ENCODE peak calls at places on chromosomes 6 and 20, in four cellular contexts. Z is stomach, F is HepG2, G is H1. H is an unnamed sample.

GRCh38 chr20:32040142-32040953 is 11.7 kb upstream of the HCK start:
- DNase-seq in G (no peak), F (no peak), Z (no peak), H (no peak)

GRCh38 chr6:78436335-78436734 is 431.0 kb upstream of the IRAK1BP1 start:
- DNase-seq in Z (no peak), G (no peak), F (peak; percentile 1), H (no peak)

GRCh38 chr6:35280903-35281302 is 16.7 kb upstream of the DEF6 start:
- DNase-seq in F (no peak), G (no peak), Z (no peak), H (no peak)

GRCh38 chr6:149489967-149490366 is 5.2 kb upstream of the ZC3H12D start:
- DNase-seq in Z (no peak), G (no peak), F (no peak), H (no peak)

GRCh38 chr6:21003780-21004541 is 469.7 kb downstream of the CDKAL1 start:
- DNase-seq in G (no peak), F (peak; percentile 99), Z (no peak), H (no peak)

GRCh38 chr6:40378071-40378724 is 209.0 kb downstream of the LRFN2 start:
- DNase-seq in F (no peak), G (no peak), Z (no peak), H (no peak)

GRCh38 chr6:108106261-108106660 is 31.7 kb upstream of the OSTM1 start:
- DNase-seq in F (no peak), Z (no peak), G (no peak), H (no peak)

GRCh38 chr6:12602951-12603710 is 113.4 kb upstream of the PHACTR1 start:
- DNase-seq in G (no peak), F (peak; percentile 43), Z (peak; percentile 34), H (no peak)

GRCh38 chr20:19370076-19371075 is 157.9 kb downstream of the SLC24A3 start:
- DNase-seq in Z (no peak), F (no peak), G (no peak), H (no peak)

GRCh38 chr6:143806282-143807102 is 36.6 kb upstream of the LTV1 start:
- DNase-seq in G (no peak), F (no peak), Z (no peak), H (no peak)

GRCh38 chr6:163260111-163260895 is 154.2 kb upstream of the QKI start:
- DNase-seq in F (no peak), G (peak; percentile 77), Z (no peak), H (no peak)

GRCh38 chr6:153956807-153957206 is 82.2 kb upstream of the OPRM1 start:
- DNase-seq in Z (no peak), G (no peak), F (no peak), H (no peak)

GRCh38 chr6:149317656-149318571 is at the start of gene TAB2:
- DNase-seq in Z (peak; percentile 39), F (no peak), G (no peak), H (peak; percentile 30)

DNA sequence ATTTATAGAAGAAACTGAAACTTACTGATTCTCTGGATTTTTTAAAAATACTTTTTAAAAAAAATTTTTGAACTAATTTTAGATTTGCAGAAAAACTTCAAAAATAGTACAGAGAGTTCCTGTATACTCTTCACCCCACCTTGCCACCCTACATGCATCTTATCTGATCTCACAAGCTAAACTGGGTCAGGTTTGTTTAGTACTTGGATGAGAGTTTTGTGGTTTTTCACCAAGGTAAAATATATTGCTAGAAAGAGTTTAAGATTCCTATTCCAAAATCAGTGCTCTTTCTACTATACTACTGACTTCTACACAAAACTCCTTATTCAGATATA is 350.8 kb upstream of the RUNX2 start:
- DNase-seq in F (no peak), Z (no peak), G (no peak), H (no peak)
- H3K4me1 ChIP-seq in F (no peaks in the 10 kb centered on the region), Z (no peaks in the 10 kb centered on the region), G (no peaks in the 10 kb centered on the region), H (no peaks in the 10 kb centered on the region)

DNA sequence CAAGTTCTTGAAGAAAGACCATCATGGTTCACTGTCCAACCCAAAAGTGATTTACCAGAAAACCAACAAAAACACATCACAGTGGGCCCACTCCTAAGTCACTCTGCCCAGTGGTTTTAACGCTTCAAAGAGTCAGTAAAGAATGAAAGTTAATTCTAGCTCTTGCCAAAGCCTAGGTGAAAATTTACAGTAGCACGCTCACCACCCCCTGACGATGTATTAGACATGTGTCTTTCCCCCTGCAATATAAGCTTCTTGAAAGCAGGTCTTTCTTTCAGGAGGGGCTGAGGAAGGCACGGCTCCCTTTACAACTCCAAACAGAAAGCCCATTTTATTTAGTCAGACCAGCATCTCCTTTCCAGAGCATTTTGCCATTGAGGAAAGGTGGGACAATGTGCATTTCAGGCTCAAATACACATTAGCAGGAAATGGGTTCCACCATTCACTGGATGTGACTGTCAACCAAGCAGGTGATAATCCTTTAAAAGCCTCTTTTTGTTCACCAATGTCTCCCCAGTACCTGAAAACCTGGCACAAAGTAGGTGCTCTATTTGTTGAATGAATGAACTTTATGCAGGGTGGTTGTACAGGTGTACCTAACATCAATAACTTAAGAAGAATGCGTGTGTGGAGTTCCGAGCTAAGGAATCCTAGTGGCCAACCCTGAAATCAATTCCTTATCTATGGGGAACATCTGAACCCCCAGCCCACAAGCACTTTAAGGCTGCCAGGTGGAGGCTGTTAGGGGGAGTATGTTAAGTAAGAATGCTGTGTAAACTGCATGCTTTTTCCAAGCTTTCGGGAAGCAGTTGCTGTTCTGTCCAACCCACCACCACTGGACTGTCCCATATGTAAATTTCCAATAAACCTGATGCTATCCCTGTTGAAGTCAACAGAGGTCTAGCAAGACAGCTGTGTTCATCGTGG is 11.4 kb downstream of the EZR start:
- DNase-seq in F (no peak), G (no peak), Z (peak; percentile 21), H (no peak)
- TF ChIP-seq POLR2A in F (no peak), G (no peak), Z (no peak), H (no peak)

GRCh38 chr6:155440758-155441157 is 14.9 kb downstream of the NOX3 start:
- DNase-seq in F (no peak), Z (no peak), G (no peak), H (no peak)
- H3K4me1 ChIP-seq in F (peaks cover 57% of the 10 kb centered on the region), Z (no peaks in the 10 kb centered on the region), G (no peaks in the 10 kb centered on the region), H (no peaks in the 10 kb centered on the region)

GRCh38 chr20:50343490-50344179 is 153.0 kb downstream of the CEBPB start:
- DNase-seq in F (peak; percentile 49), G (no peak), Z (no peak), H (no peak)

GRCh38 chr20:50347568-50347981 is 156.9 kb downstream of the CEBPB start:
- DNase-seq in G (no peak), Z (no peak), F (no peak), H (no peak)

GRCh38 chr20:50346372-50347347 is 156.0 kb downstream of the CEBPB start:
- DNase-seq in Z (peak; percentile 84), G (no peak), F (no peak), H (peak; percentile 80)

GRCh38 chr20:50344232-50345071 is 153.8 kb downstream of the CEBPB start:
- DNase-seq in G (no peak), F (peak; percentile 62), Z (no peak), H (no peak)

DNA sequence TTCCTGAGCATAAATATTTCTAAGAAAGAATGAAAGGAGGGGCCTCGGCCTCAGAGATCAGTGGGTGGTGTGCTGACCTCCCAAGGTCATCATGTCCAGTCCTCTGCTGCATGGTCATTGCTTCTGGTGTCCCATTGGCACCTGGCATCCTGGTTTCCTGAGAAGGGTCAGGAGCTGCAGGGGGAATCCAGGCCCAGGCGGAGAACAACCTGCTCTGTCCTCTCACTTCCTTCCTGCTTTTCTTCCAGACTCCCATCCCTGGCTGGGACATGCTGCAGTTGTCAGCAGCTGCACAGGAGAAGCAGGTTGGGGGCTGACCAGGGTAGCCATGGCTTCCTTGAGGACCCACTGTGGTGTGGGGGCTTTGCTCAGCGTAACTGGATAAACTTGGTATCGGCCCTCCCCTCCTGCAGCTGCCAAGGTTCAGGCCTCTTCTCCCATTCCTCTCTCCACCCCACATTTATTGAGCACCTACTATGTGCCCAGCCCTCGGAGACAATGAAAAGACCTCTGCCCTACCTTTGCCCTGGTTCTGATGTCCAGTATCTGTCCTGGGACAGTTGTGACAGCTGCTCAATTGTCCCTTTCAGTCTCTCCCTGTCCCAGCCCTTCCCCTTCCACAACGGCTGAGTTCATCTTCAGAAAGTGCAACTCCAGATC is 155.2 kb downstream of the CEBPB start:
- DNase-seq in F (no peak), Z (no peak), G (no peak), H (no peak)
- TF ChIP-seq POLR2A in F (no peak), Z (no peak), G (no peak), H (no peak)

GRCh38 chr20:16576219-16576618 is 3.0 kb upstream of the KIF16B start:
- DNase-seq in G (no peak), F (no peak), Z (no peak), H (no peak)
- H3K4me1 ChIP-seq in G (no peaks in the 10 kb centered on the region), F (peaks cover 47% of the 10 kb centered on the region), Z (peaks cover 18% of the 10 kb centered on the region), H (peaks cover 19% of the 10 kb centered on the region)

GRCh38 chr6:118894425-118895240 is 681 bp downstream of the ASF1A start:
- DNase-seq in F (peak; percentile 10), G (no peak), Z (peak; percentile 65), H (peak; percentile 26)
- TF ChIP-seq POLR2A in F (peak; percentile 15), G (peak; percentile 57), Z (no peak), H (peak; percentile 15)

GRCh38 chr20:1931830-1932229 is 36.6 kb downstream of the SIRPA start:
- DNase-seq in Z (no peak), F (no peak), G (no peak), H (no peak)
- H3K4me1 ChIP-seq in Z (no peaks in the 10 kb centered on the region), F (peaks cover 10% of the 10 kb centered on the region), G (peaks cover 4% of the 10 kb centered on the region), H (no peaks in the 10 kb centered on the region)

GRCh38 chr6:169936355-169936975 is 185.0 kb downstream of the ERMARD start:
- DNase-seq in F (no peak), G (no peak), Z (no peak), H (no peak)
- TF ChIP-seq POLR2A in F (no peak), G (no peak), Z (no peak), H (no peak)

GRCh38 chr6:30741789-30742315 is 635 bp downstream of the FLOT1 start:
- DNase-seq in F (no peak), G (no peak), Z (no peak), H (no peak)

GRCh38 chr6:30744054-30744805 is at the start of gene IER3:
- DNase-seq in F (peak; percentile 89), Z (peak; percentile 92), G (no peak), H (peak; percentile 67)

GRCh38 chr6:30743099-30744053 is 889 bp upstream of the FLOT1 start:
- DNase-seq in F (no peak), G (no peak), Z (no peak), H (no peak)

GRCh38 chr6:30740993-30741784 is 1.3 kb downstream of the FLOT1 start:
- DNase-seq in F (no peak), Z (no peak), G (no peak), H (no peak)

DNA sequence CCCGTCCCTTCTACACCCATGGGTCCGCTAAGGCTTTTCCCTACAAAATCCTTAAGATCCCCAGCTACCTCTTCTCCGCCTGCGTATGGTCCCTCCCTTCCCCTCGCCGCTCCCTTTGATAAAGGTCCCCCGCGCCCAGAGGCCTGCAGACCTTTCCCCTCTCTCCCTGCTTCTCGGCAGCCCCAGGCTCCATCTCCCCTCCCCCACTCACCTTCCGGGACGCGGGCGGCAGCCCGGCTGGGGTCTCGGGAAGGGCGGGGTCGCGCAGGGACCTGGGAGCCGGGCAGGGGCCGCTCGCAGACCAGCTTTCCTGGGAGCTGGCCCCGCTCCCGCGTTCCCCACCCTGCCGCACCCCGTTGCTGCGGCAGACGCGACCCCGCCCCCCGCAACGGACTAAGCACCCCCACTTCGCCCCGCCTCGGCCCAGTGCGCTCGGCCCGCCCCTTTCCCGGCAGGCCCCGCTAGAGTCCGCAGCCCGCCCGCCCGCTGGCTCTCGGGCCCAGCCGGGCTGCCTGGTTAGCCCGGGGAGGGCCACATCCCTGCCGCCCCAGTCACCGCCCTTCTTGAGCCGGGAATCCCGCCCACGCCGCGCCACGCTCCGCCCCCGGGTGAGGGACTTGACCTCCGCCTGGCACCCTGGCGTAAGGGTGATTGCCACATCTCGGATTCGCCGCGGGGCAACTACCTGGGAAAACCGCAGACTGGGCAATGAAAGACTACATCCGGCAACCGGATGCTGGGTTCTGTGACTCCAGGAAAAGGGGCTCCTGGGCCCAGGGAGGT is at the start of gene FLOT1:
- DNase-seq in G (peak; percentile 87), F (peak; percentile 97), Z (peak; percentile 99), H (peak; percentile 94)
- H3K4me1 ChIP-seq in G (peaks cover 11% of the 10 kb centered on the region), F (peaks cover 78% of the 10 kb centered on the region), Z (peaks cover 36% of the 10 kb centered on the region), H (peaks cover 66% of the 10 kb centered on the region)

H was measured in tibial nerve.